ENCODE peak calls at places on chromosomes 1 and 21, in ten cellular contexts. A is fibroblast of lung, Z is heart left ventricle, P is upper lobe of right lung, V is cardiac muscle cell, J is left ventricle myocardium inferior, N is uterus, M is A549, C is DND-41, Q is body of pancreas. R is an unnamed sample.

GRCh38 chr1:16294219-16295212 is 57.5 kb upstream of the CPLANE2 start:
- DNase-seq in A (no peak), Z (no peak), P (no peak), V (no peak), J (no peak), N (no peak), M (no peak), C (no peak), Q (no peak), R (no peak)

GRCh38 chr21:27570306-27570868 is 603.5 kb upstream of the ADAMTS5 start:
- DNase-seq in A (peak; percentile 90), Z (peak; percentile 69), P (no peak), V (peak; percentile 95), J (peak; percentile 65), N (peak; percentile 31), M (no peak), C (no peak), Q (peak; percentile 53), R (peak; percentile 76)

GRCh38 chr1:208601569-208601968 is 357.4 kb upstream of the PLXNA2 start:
- DNase-seq in A (peak; percentile 7), Z (no peak), P (no peak), V (peak; percentile 46), J (no peak), N (no peak), M (no peak), C (no peak), Q (no peak), R (no peak)

GRCh38 chr1:206583461-206584264 is 28.6 kb downstream of the EIF2D start:
- DNase-seq in A (peak; percentile 53), Z (peak; percentile 75), P (peak; percentile 82), V (peak; percentile 79), J (peak; percentile 67), N (peak; percentile 71), M (peak; percentile 62), C (peak; percentile 76), Q (peak; percentile 79), R (peak; percentile 82)

GRCh38 chr1:175319912-175320230 is 127.3 kb upstream of the KIAA0040 start:
- DNase-seq in A (no peak), Z (no peak), P (no peak), V (no peak), J (no peak), N (no peak), M (no peak), C (no peak), Q (no peak), R (no peak)

GRCh38 chr1:8122477-8123407 is 96.6 kb upstream of the ERRFI1 start:
- DNase-seq in A (peak; percentile 79), Z (no peak), P (no peak), V (peak; percentile 51), J (no peak), N (peak; percentile 85), M (no peak), C (no peak), Q (no peak), R (no peak)

GRCh38 chr1:116412480-116412798 is 39.4 kb downstream of the ATP1A1 start:
- DNase-seq in A (no peak), Z (no peak), P (no peak), V (no peak), J (no peak), N (no peak), M (no peak), C (no peak), Q (no peak), R (no peak)

GRCh38 chr1:30668026-30668425 is 55.4 kb downstream of the MATN1 start:
- DNase-seq in A (peak; percentile 36), Z (no peak), P (peak; percentile 18), V (no peak), J (no peak), N (peak; percentile 61), M (no peak), C (no peak), Q (peak; percentile 42), R (no peak)

GRCh38 chr1:85692730-85693314 is 15.4 kb downstream of the ZNHIT6 start:
- DNase-seq in A (peak; percentile 56), Z (no peak), P (no peak), V (peak; percentile 79), J (no peak), N (no peak), M (peak; percentile 45), C (no peak), Q (no peak), R (no peak)

GRCh38 chr1:61388586-61388985 is 306.2 kb downstream of the NFIA start:
- DNase-seq in A (peak; percentile 80), Z (no peak), P (no peak), V (peak; percentile 62), J (no peak), N (no peak), M (no peak), C (no peak), Q (no peak), R (no peak)

GRCh38 chr1:17009706-17010105 is 2.0 kb downstream of the ATP13A2 start:
- DNase-seq in A (no peak), Z (no peak), P (no peak), V (no peak), J (no peak), N (no peak), M (no peak), C (no peak), Q (no peak), R (no peak)

GRCh38 chr1:23101891-23102688 is 66.6 kb downstream of the LUZP1 start:
- DNase-seq in A (peak; percentile 66), Z (no peak), P (no peak), V (peak; percentile 22), J (no peak), N (no peak), M (no peak), C (no peak), Q (no peak), R (no peak)

GRCh38 chr1:94542088-94542671 is 621 bp upstream of the F3 start:
- DNase-seq in A (peak; percentile 58), Z (peak; percentile 60), P (peak; percentile 70), V (peak; percentile 44), J (peak; percentile 61), N (peak; percentile 62), M (no peak), C (peak; percentile 17), Q (peak; percentile 52), R (no peak)

GRCh38 chr1:208445710-208446702 is 201.8 kb upstream of the PLXNA2 start:
- DNase-seq in A (no peak), Z (no peak), P (no peak), V (peak; percentile 5), J (no peak), N (no peak), M (peak; percentile 4), C (no peak), Q (no peak), R (no peak)

GRCh38 chr1:36387141-36387949 is 1.6 kb upstream of the STK40 start:
- DNase-seq in A (peak; percentile 84), Z (no peak), P (no peak), V (peak; percentile 94), J (no peak), N (peak; percentile 75), M (no peak), C (no peak), Q (no peak), R (no peak)

GRCh38 chr1:36392836-36393235 is 4.9 kb downstream of the LSM10 start:
- DNase-seq in A (no peak), Z (no peak), P (no peak), V (no peak), J (no peak), N (no peak), M (no peak), C (no peak), Q (no peak), R (no peak)

GRCh38 chr1:36391271-36391670 is 5.5 kb upstream of the STK40 start:
- DNase-seq in A (no peak), Z (no peak), P (no peak), V (no peak), J (no peak), N (no peak), M (no peak), C (no peak), Q (no peak), R (no peak)

GRCh38 chr1:36389960-36390359 is 4.2 kb upstream of the STK40 start:
- DNase-seq in A (no peak), Z (no peak), P (no peak), V (no peak), J (no peak), N (no peak), M (no peak), C (no peak), Q (no peak), R (no peak)

DNA sequence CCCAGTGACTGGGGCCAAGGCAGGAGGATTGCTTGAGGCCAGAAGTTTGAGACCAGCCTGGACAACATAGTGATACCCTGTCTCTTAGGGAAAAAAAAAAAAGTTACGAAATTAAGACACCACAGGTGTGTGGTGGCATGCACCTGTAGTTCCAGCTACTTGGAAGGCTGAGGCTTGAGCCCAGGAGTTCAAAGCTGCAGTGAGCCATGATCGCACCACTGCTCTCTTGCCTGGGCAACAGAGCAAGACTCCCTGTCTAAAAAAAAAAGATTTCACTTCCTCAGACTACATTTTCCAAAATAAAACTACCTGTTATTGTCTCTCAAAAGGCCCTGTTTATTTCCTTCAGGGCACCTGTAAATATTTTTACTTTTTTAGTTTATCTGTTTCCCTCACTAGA is 4.7 kb upstream of the STK40 start:
- DNase-seq in A (no peak), Z (no peak), P (no peak), V (no peak), J (no peak), N (no peak), M (no peak), C (no peak), Q (no peak), R (no peak)
- H3K27ac ChIP-seq in A (no peak overlapping the region), Z (no peak overlapping the region), P (no peak overlapping the region), V (no peak overlapping the region), J (peak overlapping the region; percentile 57), N (no peak overlapping the region), M (peak overlapping the region; percentile 37), C (no peak overlapping the region), Q (no peak overlapping the region), R (peak overlapping the region; percentile 100)

GRCh38 chr21:25709684-25710265 is 24.9 kb downstream of the ATP5PF start:
- DNase-seq in A (no peak), Z (no peak), P (no peak), V (no peak), J (no peak), N (no peak), M (no peak), C (no peak), Q (no peak), R (no peak)
- TF ChIP-seq CTCF in A (no peak), Z (no peak), P (no peak), V (no peak), J (no peak), N (no peak), M (no peak), C (no peak), Q (no peak), R (no peak)

GRCh38 chr1:245591346-245592082 is 436.7 kb downstream of the KIF26B start:
- DNase-seq in A (no peak), Z (no peak), P (peak; percentile 53), V (no peak), J (no peak), N (no peak), M (no peak), C (no peak), Q (no peak), R (peak; percentile 68)
- H3K4me3 ChIP-seq in A (no peak overlapping the region), Z (no peak overlapping the region), P (no peak overlapping the region), V (no peak overlapping the region), J (no peak overlapping the region), N (no peak overlapping the region), M (no peak overlapping the region), C (no peak overlapping the region), Q (no peak overlapping the region), R (no peak overlapping the region)

DNA sequence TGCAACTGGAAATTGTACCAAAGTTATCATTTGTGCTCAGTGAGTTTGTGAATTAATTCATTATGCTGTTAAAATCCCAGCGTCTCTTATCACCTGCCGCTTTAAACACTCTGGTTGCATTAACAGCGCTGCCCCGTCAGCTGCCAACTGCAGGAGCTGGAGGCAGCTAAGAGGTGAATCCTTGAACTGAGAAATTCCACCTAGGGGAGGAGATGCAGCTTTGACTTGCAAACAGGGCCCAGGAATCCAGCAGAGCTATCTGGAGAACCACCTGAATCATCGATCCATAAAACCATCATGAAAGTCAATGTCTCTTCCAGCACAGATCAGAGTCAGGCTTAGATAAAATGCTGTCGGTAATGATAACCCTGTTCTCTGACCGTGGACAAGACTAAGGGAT is 140.7 kb upstream of the PTBP2 start:
- DNase-seq in A (no peak), Z (no peak), P (no peak), V (no peak), J (no peak), N (no peak), M (no peak), C (no peak), Q (no peak), R (no peak)
- H3K27ac ChIP-seq in A (no peak overlapping the region), Z (no peak overlapping the region), P (no peak overlapping the region), V (no peak overlapping the region), J (no peak overlapping the region), N (no peak overlapping the region), M (no peak overlapping the region), C (no peak overlapping the region), Q (no peak overlapping the region), R (no peak overlapping the region)